ENCODE peak calls at places on chromosomes 11 and 22, in eight cellular contexts. Z, Q, W, P, G, A, N and U are unnamed samples. For H3K4me1, the result is how much of the 10 kb centered on the place peaks cover.

GRCh38 chr22:23789121-23789520 is 2.4 kb downstream of the SMARCB1 start:
- DNase-seq in G (peak), W (no peak), P (no peak), N (no peak), Q (no peak), Z (no peak), A (no peak), U (no peak)

GRCh38 chr11:29093416-29093815 is 923.4 kb downstream of the KCNA4 start:
- DNase-seq in P (no peak), G (no peak), W (peak), Q (no peak), N (no peak), Z (no peak), A (peak), U (no peak)

GRCh38 chr11:4606231-4607015 is 1.6 kb downstream of the TRIM68 start:
- DNase-seq in W (peak), A (peak), N (peak), Z (no peak), P (no peak), Q (no peak), G (no peak), U (no peak)

GRCh38 chr22:42180349-42180842 is 49.8 kb upstream of the CYP2D6 start:
- DNase-seq in P (peak), Q (peak), Z (no peak), N (no peak), G (no peak), W (no peak), A (peak), U (peak)

GRCh38 chr22:22941831-22942510 is 54.4 kb downstream of the IGLL5 start:
- DNase-seq in G (no peak), A (no peak), P (peak), Q (no peak), Z (no peak), W (no peak), N (peak), U (no peak)

GRCh38 chr11:75024068-75024449 is 35.3 kb downstream of the NEU3 start:
- DNase-seq in Z (no peak), P (no peak), Q (no peak), N (no peak), A (no peak), G (no peak), W (no peak), U (no peak)

GRCh38 chr11:122642472-122642922 is 13.0 kb upstream of the UBASH3B start:
- DNase-seq in N (no peak), W (peak), G (no peak), Q (no peak), A (peak), P (no peak), Z (no peak), U (no peak)

GRCh38 chr11:8294251-8294935 is 30.7 kb upstream of the LMO1 start:
- DNase-seq in W (no peak), A (no peak), N (no peak), Q (no peak), P (no peak), G (no peak), Z (no peak), U (no peak)

GRCh38 chr22:20245577-20246367 is 22.3 kb downstream of the RTN4R start:
- DNase-seq in N (no peak), A (no peak), W (no peak), Q (no peak), P (no peak), Z (no peak), G (no peak), U (no peak)

GRCh38 chr11:44179173-44179572 is 83.7 kb downstream of the EXT2 start:
- DNase-seq in Q (no peak), N (no peak), G (no peak), A (no peak), W (no peak), Z (no peak), P (no peak), U (no peak)

GRCh38 chr22:43901976-43902643 is 10.3 kb upstream of the PNPLA5 start:
- DNase-seq in N (no peak), W (no peak), Z (no peak), G (no peak), Q (no peak), P (no peak), A (peak), U (peak)

GRCh38 chr11:108322666-108323065 is 99.8 kb downstream of the ATM start:
- DNase-seq in N (no peak), G (no peak), Z (no peak), W (no peak), P (no peak), Q (no peak), A (no peak), U (no peak)

GRCh38 chr22:25651332-25651731 is 86.9 kb downstream of the GRK3 start:
- DNase-seq in G (no peak), N (no peak), A (no peak), Z (no peak), P (no peak), Q (no peak), W (no peak), U (no peak)

GRCh38 chr11:69325446-69325845 is 31.5 kb downstream of the MYEOV start:
- DNase-seq in W (no peak), P (no peak), G (no peak), A (no peak), N (no peak), Q (no peak), Z (no peak), U (no peak)

GRCh38 chr11:12069053-12069676 is 41.2 kb upstream of the MICAL2 start:
- DNase-seq in Q (peak), P (no peak), G (no peak), Z (no peak), W (no peak), N (no peak), A (no peak), U (no peak)

GRCh38 chr11:12768731-12769673 is 94.8 kb downstream of the TEAD1 start:
- DNase-seq in P (no peak), W (peak), Q (peak), A (no peak), G (no peak), Z (no peak), N (no peak), U (no peak)

GRCh38 chr22:24996420-24996952 is 44.0 kb downstream of the KIAA1671 start:
- DNase-seq in Z (peak), A (peak), Q (peak), N (peak), W (peak), P (no peak), G (no peak), U (no peak)

GRCh38 chr22:46752286-46752685 is 10.2 kb upstream of the TBC1D22A start:
- DNase-seq in Z (no peak), W (no peak), G (peak), P (no peak), Q (no peak), N (no peak), A (no peak), U (no peak)

GRCh38 chr11:17753641-17754040 is 19.1 kb downstream of the KCNC1 start:
- DNase-seq in N (no peak), G (peak), Q (peak), P (no peak), Z (no peak), A (no peak), W (no peak), U (no peak)

GRCh38 chr22:17698948-17699347 is 60.4 kb downstream of the BCL2L13 start:
- DNase-seq in W (no peak), Z (no peak), Q (no peak), G (no peak), P (no peak), A (no peak), N (no peak), U (no peak)

GRCh38 chr22:19707347-19708322 is 6.7 kb upstream of the SEPTIN5 start:
- DNase-seq in A (no peak), G (peak), W (no peak), P (no peak), Z (peak), N (no peak), Q (no peak), U (no peak)

GRCh38 chr22:23119492-23120414 is 22.0 kb downstream of the RSPH14 start:
- DNase-seq in P (no peak), Z (no peak), W (no peak), N (no peak), G (no peak), A (no peak), Q (no peak), U (no peak)

GRCh38 chr11:113419426-113420003 is 31.9 kb downstream of the ANKK1 start:
- DNase-seq in A (no peak), N (no peak), W (no peak), Z (no peak), Q (no peak), P (no peak), G (no peak), U (no peak)

GRCh38 chr11:57085604-57086003 is 96.1 kb upstream of the LRRC55 start:
- DNase-seq in N (no peak), Q (no peak), G (no peak), W (peak), P (no peak), A (peak), Z (no peak), U (no peak)
- TF ChIP-seq CTCF in N (no peak), Q (no peak), G (no peak), W (peak), P (no peak), A (peak), Z (peak), U (peak)

DNA sequence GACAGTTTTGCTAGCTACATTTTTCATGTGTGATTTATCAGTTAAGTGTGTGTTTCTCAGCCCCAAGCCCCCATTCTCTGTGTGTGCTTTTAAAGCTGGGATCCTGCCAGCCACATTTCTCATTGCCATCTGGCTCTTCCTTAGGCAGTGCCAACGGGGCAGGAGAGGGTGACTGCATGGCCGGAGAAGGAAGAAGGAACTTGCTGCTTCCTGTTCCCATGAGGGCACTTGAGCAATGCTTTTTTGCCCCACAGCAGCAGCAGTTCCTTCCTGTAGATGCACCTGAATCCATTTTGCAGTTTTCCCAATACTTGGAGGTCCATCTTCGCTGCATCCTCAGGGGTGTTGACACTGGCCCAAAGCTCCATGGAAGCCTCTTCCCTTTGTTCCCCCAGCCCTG is 37.5 kb downstream of the TNRC6B start:
- DNase-seq in Z (no peak), W (no peak), P (no peak), A (no peak), N (peak), Q (peak), G (no peak), U (no peak)
- H3K4me1 ChIP-seq in Z (under half), W (under half), P (under half), A (under half), N (under half), Q (half or more), G (under half), U (under half)

GRCh38 chr22:50696799-50697561 is 24.4 kb downstream of the SHANK3 start:
- DNase-seq in G (peak), A (peak), Q (no peak), W (peak), P (no peak), N (no peak), Z (peak), U (peak)
- TF ChIP-seq CTCF in G (peak), A (peak), Q (peak), W (no peak), P (no peak), N (no peak), Z (peak), U (peak)

GRCh38 chr22:37303821-37304274 is 21.5 kb downstream of the CYTH4 start:
- DNase-seq in Z (no peak), Q (no peak), W (peak), N (no peak), A (peak), G (no peak), P (no peak), U (peak)
- H3K4me1 ChIP-seq in Z (under half), Q (under half), W (half or more), N (under half), A (under half), G (under half), P (under half), U (under half)

GRCh38 chr11:131499199-131499598 is 128.8 kb downstream of the NTM start:
- DNase-seq in P (no peak), Z (no peak), A (no peak), G (no peak), N (no peak), W (no peak), Q (no peak), U (no peak)

GRCh38 chr11:131503017-131503416 is 132.6 kb downstream of the NTM start:
- DNase-seq in P (no peak), Z (no peak), Q (no peak), N (no peak), W (no peak), G (no peak), A (no peak), U (no peak)

GRCh38 chr11:131506376-131506775 is 136.0 kb downstream of the NTM start:
- DNase-seq in P (no peak), Q (no peak), Z (no peak), N (no peak), W (no peak), A (no peak), G (no peak), U (no peak)

GRCh38 chr11:131498631-131499053 is 128.2 kb downstream of the NTM start:
- DNase-seq in Q (no peak), N (no peak), W (no peak), G (no peak), P (no peak), Z (no peak), A (no peak), U (no peak)

GRCh38 chr11:131504199-131504949 is 134.0 kb downstream of the NTM start:
- DNase-seq in N (no peak), G (no peak), A (no peak), Q (no peak), Z (no peak), P (no peak), W (peak), U (no peak)
- TF ChIP-seq CTCF in N (no peak), G (peak), A (no peak), Q (no peak), Z (no peak), P (no peak), W (peak), U (peak)